ENCODE peak calls at places on chromosomes 2 and 18, in four cellular contexts. One of them, this sample, is unnamed. For H3K4me1, the result is how much of the 10 kb centered on the place peaks cover.

GRCh38 chr18:27860701-27861107 is 316.2 kb downstream of the CDH2 start:
- DNase-seq in GM12878: peak
- DNase-seq in HepG2: peak
- DNase-seq in H1: no peak
- DNase-seq in this sample: no peak

GRCh38 chr2:149991576-149991975 is 404.0 kb upstream of the MMADHC start:
- DNase-seq in GM12878: no peak
- DNase-seq in HepG2: peak
- DNase-seq in H1: no peak
- DNase-seq in this sample: no peak

GRCh38 chr2:223959688-223960087 is 2.4 kb downstream of the MRPL44 start:
- DNase-seq in GM12878: no peak
- DNase-seq in HepG2: no peak
- DNase-seq in H1: no peak
- DNase-seq in this sample: no peak

GRCh38 chr18:72700961-72701710 is 157.0 kb upstream of the CBLN2 start:
- DNase-seq in GM12878: no peak
- DNase-seq in HepG2: peak
- DNase-seq in H1: no peak
- DNase-seq in this sample: no peak

GRCh38 chr2:102008490-102008889 is 16.7 kb downstream of the IL1R2 start:
- DNase-seq in GM12878: no peak
- DNase-seq in HepG2: no peak
- DNase-seq in H1: no peak
- DNase-seq in this sample: no peak

GRCh38 chr2:67694464-67694863 is 297.3 kb downstream of the ETAA1 start:
- DNase-seq in GM12878: no peak
- DNase-seq in HepG2: no peak
- DNase-seq in H1: peak
- DNase-seq in this sample: no peak

GRCh38 chr18:49285627-49286026 is 174.8 kb downstream of the DYM start:
- DNase-seq in GM12878: no peak
- DNase-seq in HepG2: no peak
- DNase-seq in H1: no peak
- DNase-seq in this sample: no peak

GRCh38 chr18:31447530-31448191 is at the start of gene DSG3:
- DNase-seq in GM12878: no peak
- DNase-seq in HepG2: no peak
- DNase-seq in H1: no peak
- DNase-seq in this sample: no peak

GRCh38 chr2:112723995-112724394 is 3.2 kb downstream of the NT5DC4 start:
- DNase-seq in GM12878: no peak
- DNase-seq in HepG2: no peak
- DNase-seq in H1: no peak
- DNase-seq in this sample: no peak

GRCh38 chr2:26503238-26503880 is 25.4 kb upstream of the OTOF start:
- DNase-seq in GM12878: no peak
- DNase-seq in HepG2: peak
- DNase-seq in H1: peak
- DNase-seq in this sample: peak

GRCh38 chr2:239315308-239315707 is 85.5 kb downstream of the HDAC4 start:
- DNase-seq in GM12878: no peak
- DNase-seq in HepG2: no peak
- DNase-seq in H1: no peak
- DNase-seq in this sample: no peak

GRCh38 chr2:116491292-116491691 is 1323.2 kb upstream of the DDX18 start:
- DNase-seq in GM12878: no peak
- DNase-seq in HepG2: no peak
- DNase-seq in H1: no peak
- DNase-seq in this sample: no peak

GRCh38 chr2:172437419-172438063 is 10.2 kb downstream of the ITGA6 start:
- DNase-seq in GM12878: peak
- DNase-seq in HepG2: no peak
- DNase-seq in H1: no peak
- DNase-seq in this sample: no peak

GRCh38 chr2:141611-142010 is 95.3 kb upstream of the FAM110C start:
- DNase-seq in GM12878: no peak
- DNase-seq in HepG2: no peak
- DNase-seq in H1: no peak
- DNase-seq in this sample: no peak

GRCh38 chr2:161010503-161010902 is 149.7 kb upstream of the TANK start:
- DNase-seq in GM12878: no peak
- DNase-seq in HepG2: no peak
- DNase-seq in H1: no peak
- DNase-seq in this sample: peak

GRCh38 chr2:240153418-240153817 is 13.0 kb upstream of the OTOS start:
- DNase-seq in GM12878: no peak
- DNase-seq in HepG2: no peak
- DNase-seq in H1: no peak
- DNase-seq in this sample: no peak

GRCh38 chr2:212935749-212936148 is 215.7 kb downstream of the IKZF2 start:
- DNase-seq in GM12878: no peak
- DNase-seq in HepG2: no peak
- DNase-seq in H1: no peak
- DNase-seq in this sample: no peak

GRCh38 chr2:156300337-156300736 is 32.2 kb downstream of the NR4A2 start:
- DNase-seq in GM12878: no peak
- DNase-seq in HepG2: peak
- DNase-seq in H1: no peak
- DNase-seq in this sample: no peak

GRCh38 chr2:37858197-37858711 is 66.8 kb upstream of the RMDN2 start:
- DNase-seq in GM12878: no peak
- DNase-seq in HepG2: no peak
- DNase-seq in H1: no peak
- DNase-seq in this sample: no peak

GRCh38 chr2:169799555-169799954 is 884 bp downstream of the SSB start:
- DNase-seq in GM12878: no peak
- DNase-seq in HepG2: peak
- DNase-seq in H1: no peak
- DNase-seq in this sample: no peak

GRCh38 chr2:157444643-157445040 is 753 bp upstream of the CYTIP start:
- DNase-seq in GM12878: no peak
- DNase-seq in HepG2: no peak
- DNase-seq in H1: no peak
- DNase-seq in this sample: no peak

GRCh38 chr2:241478166-241478565 is 30.2 kb downstream of the STK25 start:
- DNase-seq in GM12878: no peak
- DNase-seq in HepG2: no peak
- DNase-seq in H1: no peak
- DNase-seq in this sample: no peak

GRCh38 chr2:241895427-241895731 is 25.9 kb downstream of the RTP5 start:
- DNase-seq in GM12878: no peak
- DNase-seq in HepG2: no peak
- DNase-seq in H1: peak
- DNase-seq in this sample: no peak

GRCh38 chr18:487371-487770 is 13.1 kb downstream of the COLEC12 start:
- DNase-seq in GM12878: no peak
- DNase-seq in HepG2: peak
- DNase-seq in H1: no peak
- DNase-seq in this sample: no peak

GRCh38 chr18:61643884-61644647 is 248.7 kb downstream of the RNF152 start:
- DNase-seq in GM12878: no peak
- DNase-seq in HepG2: no peak
- DNase-seq in H1: no peak
- DNase-seq in this sample: no peak

GRCh38 chr2:3305431-3305830 is 72.2 kb downstream of the EIPR1 start:
- DNase-seq in GM12878: no peak
- DNase-seq in HepG2: no peak
- DNase-seq in H1: no peak
- DNase-seq in this sample: no peak

DNA sequence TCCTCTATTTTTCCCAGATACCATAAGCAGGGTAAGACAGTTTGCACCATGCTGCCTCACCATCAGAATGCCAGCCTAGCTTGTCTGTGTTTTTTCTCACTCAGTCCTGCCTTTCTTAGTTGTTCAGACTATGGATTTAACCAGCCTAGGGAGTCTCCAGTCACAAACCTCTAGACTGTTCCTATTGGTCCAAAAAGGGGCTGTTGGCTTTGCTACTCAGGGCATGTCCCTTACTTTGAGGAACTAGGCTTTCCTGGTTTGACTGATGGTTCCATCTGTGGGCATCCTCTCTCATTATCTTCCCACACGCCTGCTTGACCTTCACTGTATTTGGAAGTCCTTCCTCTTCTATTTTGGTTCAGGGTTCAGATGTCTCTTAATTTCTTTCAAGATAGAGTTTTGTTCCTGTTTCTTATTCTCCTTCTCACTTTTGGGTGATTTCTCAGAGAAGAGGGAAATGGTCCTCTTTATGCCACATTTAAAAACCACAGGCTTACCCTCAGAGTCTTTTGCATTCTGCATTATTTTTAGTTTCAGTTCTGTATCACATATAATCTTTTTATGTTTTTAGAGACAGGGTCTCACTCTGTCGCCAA is 31.3 kb upstream of the TMEM131 start:
- DNase-seq in GM12878: peak
- DNase-seq in HepG2: no peak
- DNase-seq in H1: peak
- DNase-seq in this sample: no peak
- H3K9ac ChIP-seq in GM12878: peak
- H3K9ac ChIP-seq in HepG2: no peak
- H3K9ac ChIP-seq in H1: no peak
- H3K9ac ChIP-seq in this sample: no peak

GRCh38 chr2:63159262-63159661 is 108.6 kb downstream of the OTX1 start:
- DNase-seq in GM12878: no peak
- DNase-seq in HepG2: no peak
- DNase-seq in H1: no peak
- DNase-seq in this sample: no peak

DNA sequence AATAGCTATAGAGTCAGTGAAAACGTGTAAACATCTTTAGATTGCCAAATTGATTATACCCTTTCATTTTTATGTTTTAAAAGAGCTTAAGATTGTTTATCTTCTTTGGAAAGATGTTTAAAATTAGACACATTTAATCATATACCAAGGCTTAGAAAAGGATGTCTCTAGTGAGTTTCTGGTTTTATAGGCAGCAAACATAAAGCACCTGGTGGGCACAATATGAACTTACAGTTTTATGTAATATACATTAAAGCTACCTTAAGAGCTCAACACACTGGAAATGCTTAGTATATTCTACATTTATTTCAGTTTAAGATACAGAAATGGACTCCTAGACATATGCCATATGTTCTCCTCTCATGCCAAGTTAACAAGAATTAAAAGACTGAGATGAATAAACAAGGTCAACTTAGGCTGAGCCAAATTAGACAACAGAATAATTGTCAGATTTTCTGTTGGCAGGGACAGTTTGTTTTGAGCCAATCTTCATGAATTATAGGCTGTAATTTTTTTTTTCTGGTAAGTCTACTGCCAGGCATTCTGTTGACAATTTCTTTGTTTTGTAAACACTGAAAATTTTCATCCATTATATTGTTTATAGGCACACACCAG is 112.7 kb downstream of the OTX1 start:
- DNase-seq in GM12878: no peak
- DNase-seq in HepG2: no peak
- DNase-seq in H1: no peak
- DNase-seq in this sample: no peak
- TF ChIP-seq SUZ12 in GM12878: no peak
- TF ChIP-seq SUZ12 in HepG2: no peak
- TF ChIP-seq SUZ12 in H1: no peak
- TF ChIP-seq SUZ12 in this sample: no peak

DNA sequence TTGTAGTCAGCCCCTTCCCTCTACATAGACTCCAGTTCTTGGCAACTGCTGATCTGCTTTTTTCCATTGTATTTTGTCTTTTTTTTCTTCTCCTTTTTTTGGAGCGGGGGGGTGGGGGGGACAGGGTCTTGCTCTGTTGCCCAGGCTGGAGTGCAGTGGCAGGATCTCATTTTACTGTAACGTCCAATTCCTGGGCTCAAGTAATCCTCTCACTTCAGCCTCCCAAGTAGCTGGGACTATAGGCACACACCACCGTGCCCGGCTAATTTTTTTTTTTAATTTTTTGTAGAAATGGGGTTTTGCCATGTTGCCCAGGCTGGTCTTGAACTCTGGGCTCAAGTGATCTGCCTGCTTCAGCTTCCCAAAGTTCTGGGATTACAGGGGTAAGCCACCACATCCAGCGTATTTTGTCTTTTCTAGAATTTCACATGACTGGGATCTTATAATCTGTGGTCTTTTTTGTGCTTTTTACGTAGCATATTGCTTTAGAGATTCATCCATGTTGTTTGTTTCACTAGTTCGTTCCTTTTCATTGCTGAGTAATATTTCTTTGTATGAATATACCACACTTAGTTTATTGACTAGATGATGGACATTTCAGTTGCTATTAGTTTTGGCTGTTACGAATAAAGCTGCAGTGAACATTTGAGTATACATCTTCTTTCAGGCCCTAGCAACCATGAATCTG is 17.9 kb downstream of the EML4 start:
- DNase-seq in GM12878: no peak
- DNase-seq in HepG2: no peak
- DNase-seq in H1: no peak
- DNase-seq in this sample: no peak
- H3K4me1 ChIP-seq in GM12878: under half
- H3K4me1 ChIP-seq in HepG2: half or more
- H3K4me1 ChIP-seq in H1: under half
- H3K4me1 ChIP-seq in this sample: under half

DNA sequence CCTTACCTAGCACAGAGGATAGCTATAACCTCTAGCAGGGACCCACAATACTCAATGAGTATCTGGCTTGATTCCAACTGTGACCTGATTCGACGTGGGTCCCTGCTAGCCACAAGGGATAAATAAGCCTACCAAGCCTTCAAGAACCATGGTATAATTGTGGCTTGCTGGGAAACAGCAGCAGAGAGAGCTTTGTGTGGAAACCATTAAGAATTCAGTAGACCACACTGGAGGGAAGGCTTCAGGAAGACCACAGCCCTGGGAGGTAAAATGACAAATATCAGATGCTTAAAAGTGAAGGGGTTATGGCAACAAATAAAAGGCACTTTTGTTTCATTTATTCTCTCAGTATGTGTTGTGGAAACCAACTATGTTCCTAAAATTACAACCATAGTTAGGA is 82.6 kb upstream of the WIPF1 start:
- DNase-seq in GM12878: no peak
- DNase-seq in HepG2: no peak
- DNase-seq in H1: no peak
- DNase-seq in this sample: no peak
- H3K9ac ChIP-seq in GM12878: no peak
- H3K9ac ChIP-seq in HepG2: no peak
- H3K9ac ChIP-seq in H1: no peak
- H3K9ac ChIP-seq in this sample: no peak

DNA sequence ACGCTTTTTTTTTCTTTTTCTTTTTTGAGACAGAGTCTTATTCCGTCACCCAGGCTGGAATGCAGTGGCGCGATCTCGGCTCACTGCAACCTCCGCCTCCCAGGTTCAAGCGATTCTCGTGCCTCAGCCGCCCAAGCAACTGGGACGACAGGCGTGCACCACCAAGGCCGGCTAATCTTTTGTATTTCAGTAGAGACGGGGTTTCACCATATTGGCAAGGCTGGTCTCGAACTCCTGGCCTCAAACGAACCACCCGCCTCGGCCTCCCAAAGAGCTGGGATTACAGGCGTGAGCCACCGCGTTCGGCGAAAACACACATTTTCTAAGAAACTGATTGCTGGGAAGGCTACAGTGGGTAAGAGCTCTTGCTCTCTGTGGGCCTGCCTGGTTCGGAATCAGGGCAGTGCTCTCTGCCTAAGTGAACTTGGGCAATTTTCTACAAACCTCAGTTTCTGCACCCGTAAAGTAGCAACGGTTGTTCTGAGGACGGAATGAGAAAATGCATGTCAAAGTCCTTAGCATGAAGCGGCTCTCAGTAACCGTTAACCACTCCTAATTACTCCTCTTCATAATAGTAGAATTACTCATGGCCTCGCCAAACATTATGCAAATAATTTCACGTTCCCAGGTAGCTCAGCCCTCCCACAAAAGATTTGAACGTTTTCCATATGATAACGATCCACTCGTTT is 1.0 kb upstream of the PMAIP1 start:
- DNase-seq in GM12878: no peak
- DNase-seq in HepG2: no peak
- DNase-seq in H1: no peak
- DNase-seq in this sample: no peak
- TF ChIP-seq SUZ12 in GM12878: no peak
- TF ChIP-seq SUZ12 in HepG2: no peak
- TF ChIP-seq SUZ12 in H1: no peak
- TF ChIP-seq SUZ12 in this sample: no peak

This sample was measured in NT2/D1.